ENCODE peak calls at places on chromosomes 1 and 21, in four cellular contexts. One of them, this sample, is unnamed.

GRCh38 chr1:150567717-150568561 is 11.5 kb downstream of the MCL1 start:
- DNase-seq in IMR-90: peak; percentile 98
- DNase-seq in K562: peak; percentile 71
- DNase-seq in endothelial cell of umbilical vein: peak; percentile 98
- DNase-seq in this sample: no peak

GRCh38 chr21:26079376-26079775 is 91.2 kb downstream of the APP start:
- DNase-seq in IMR-90: peak; percentile 65
- DNase-seq in K562: no peak
- DNase-seq in endothelial cell of umbilical vein: no peak
- DNase-seq in this sample: no peak

GRCh38 chr21:44489962-44490361 is 34.7 kb downstream of the LRRC3 start:
- DNase-seq in IMR-90: no peak
- DNase-seq in K562: peak; percentile 25
- DNase-seq in endothelial cell of umbilical vein: no peak
- DNase-seq in this sample: no peak

GRCh38 chr1:221687731-221688487 is 54.0 kb downstream of the DUSP10 start:
- DNase-seq in IMR-90: no peak
- DNase-seq in K562: no peak
- DNase-seq in endothelial cell of umbilical vein: no peak
- DNase-seq in this sample: no peak

GRCh38 chr1:203537806-203538464 is 44.0 kb downstream of the OPTC start:
- DNase-seq in IMR-90: peak; percentile 91
- DNase-seq in K562: no peak
- DNase-seq in endothelial cell of umbilical vein: no peak
- DNase-seq in this sample: no peak

GRCh38 chr21:27290020-27290419 is 323.1 kb upstream of the ADAMTS5 start:
- DNase-seq in IMR-90: no peak
- DNase-seq in K562: no peak
- DNase-seq in endothelial cell of umbilical vein: no peak
- DNase-seq in this sample: no peak

GRCh38 chr21:45618846-45619485 is 24.6 kb upstream of the PCBP3 start:
- DNase-seq in IMR-90: no peak
- DNase-seq in K562: no peak
- DNase-seq in endothelial cell of umbilical vein: no peak
- DNase-seq in this sample: no peak

GRCh38 chr1:76234061-76234460 is 159.5 kb downstream of the ST6GALNAC3 start:
- DNase-seq in IMR-90: no peak
- DNase-seq in K562: no peak
- DNase-seq in endothelial cell of umbilical vein: no peak
- DNase-seq in this sample: no peak

GRCh38 chr1:185850366-185850765 is 116.2 kb downstream of the HMCN1 start:
- DNase-seq in IMR-90: peak; percentile 30
- DNase-seq in K562: no peak
- DNase-seq in endothelial cell of umbilical vein: no peak
- DNase-seq in this sample: no peak

GRCh38 chr1:9892563-9893528 is 17.2 kb downstream of the CTNNBIP1 start:
- DNase-seq in IMR-90: peak; percentile 88
- DNase-seq in K562: no peak
- DNase-seq in endothelial cell of umbilical vein: peak; percentile 59
- DNase-seq in this sample: no peak

GRCh38 chr1:21647431-21648373 is 21.5 kb downstream of the RAP1GAP start:
- DNase-seq in IMR-90: peak; percentile 59
- DNase-seq in K562: peak; percentile 98
- DNase-seq in endothelial cell of umbilical vein: peak; percentile 53
- DNase-seq in this sample: no peak

GRCh38 chr1:206829875-206830274 is 35.5 kb upstream of the IL20 start:
- DNase-seq in IMR-90: no peak
- DNase-seq in K562: no peak
- DNase-seq in endothelial cell of umbilical vein: no peak
- DNase-seq in this sample: no peak

GRCh38 chr1:206826409-206826808 is 39.0 kb upstream of the IL20 start:
- DNase-seq in IMR-90: no peak
- DNase-seq in K562: no peak
- DNase-seq in endothelial cell of umbilical vein: no peak
- DNase-seq in this sample: peak; percentile 26

GRCh38 chr1:206829282-206829681 is 36.1 kb upstream of the IL20 start:
- DNase-seq in IMR-90: no peak
- DNase-seq in K562: no peak
- DNase-seq in endothelial cell of umbilical vein: no peak
- DNase-seq in this sample: no peak

GRCh38 chr1:206828765-206829164 is 36.7 kb upstream of the IL20 start:
- DNase-seq in IMR-90: no peak
- DNase-seq in K562: no peak
- DNase-seq in endothelial cell of umbilical vein: no peak
- DNase-seq in this sample: no peak

DNA sequence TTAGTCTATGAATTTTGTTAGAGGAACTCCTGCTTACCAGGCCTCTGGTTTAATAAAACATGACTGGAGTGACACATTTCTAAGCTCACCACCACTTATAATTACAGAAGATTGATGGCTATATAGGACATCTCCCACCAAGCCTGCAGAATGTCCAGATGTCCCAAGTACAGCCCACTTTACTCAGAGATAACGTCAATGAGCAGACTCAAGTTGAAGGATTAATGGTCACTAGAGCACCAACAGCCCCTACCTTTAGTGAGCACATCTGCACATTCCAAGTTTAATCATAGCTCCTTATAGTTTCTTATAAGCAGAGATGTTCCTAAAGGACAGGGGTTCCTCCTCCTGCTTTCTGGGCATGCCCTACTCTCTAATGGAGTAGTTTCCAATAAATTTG is 37.4 kb upstream of the IL20 start:
- DNase-seq in IMR-90: no peak
- DNase-seq in K562: no peak
- DNase-seq in endothelial cell of umbilical vein: no peak
- DNase-seq in this sample: no peak
- H3K9me1 ChIP-seq in IMR-90: peaks cover 6% of the 10 kb centered on the region
- H3K9me1 ChIP-seq in K562: no peaks in the 10 kb centered on the region
- H3K9me1 ChIP-seq in endothelial cell of umbilical vein: no peaks in the 10 kb centered on the region
- H3K9me1 ChIP-seq in this sample: no peaks in the 10 kb centered on the region

GRCh38 chr1:59549903-59550302 is 253.0 kb downstream of the FGGY start:
- DNase-seq in IMR-90: peak; percentile 67
- DNase-seq in K562: no peak
- DNase-seq in endothelial cell of umbilical vein: no peak
- DNase-seq in this sample: no peak

GRCh38 chr1:59554011-59554673 is 257.2 kb downstream of the FGGY start:
- DNase-seq in IMR-90: no peak
- DNase-seq in K562: no peak
- DNase-seq in endothelial cell of umbilical vein: no peak
- DNase-seq in this sample: no peak

GRCh38 chr1:59552001-59552400 is 255.1 kb downstream of the FGGY start:
- DNase-seq in IMR-90: no peak
- DNase-seq in K562: no peak
- DNase-seq in endothelial cell of umbilical vein: no peak
- DNase-seq in this sample: no peak

GRCh38 chr1:59554752-59555151 is 257.9 kb downstream of the FGGY start:
- DNase-seq in IMR-90: no peak
- DNase-seq in K562: no peak
- DNase-seq in endothelial cell of umbilical vein: no peak
- DNase-seq in this sample: no peak

GRCh38 chr1:59553381-59553780 is 256.5 kb downstream of the FGGY start:
- DNase-seq in IMR-90: peak; percentile 27
- DNase-seq in K562: no peak
- DNase-seq in endothelial cell of umbilical vein: no peak
- DNase-seq in this sample: no peak
- H3K9me1 ChIP-seq in IMR-90: no peaks in the 10 kb centered on the region
- H3K9me1 ChIP-seq in K562: no peaks in the 10 kb centered on the region
- H3K9me1 ChIP-seq in endothelial cell of umbilical vein: no peaks in the 10 kb centered on the region
- H3K9me1 ChIP-seq in this sample: no peaks in the 10 kb centered on the region

DNA sequence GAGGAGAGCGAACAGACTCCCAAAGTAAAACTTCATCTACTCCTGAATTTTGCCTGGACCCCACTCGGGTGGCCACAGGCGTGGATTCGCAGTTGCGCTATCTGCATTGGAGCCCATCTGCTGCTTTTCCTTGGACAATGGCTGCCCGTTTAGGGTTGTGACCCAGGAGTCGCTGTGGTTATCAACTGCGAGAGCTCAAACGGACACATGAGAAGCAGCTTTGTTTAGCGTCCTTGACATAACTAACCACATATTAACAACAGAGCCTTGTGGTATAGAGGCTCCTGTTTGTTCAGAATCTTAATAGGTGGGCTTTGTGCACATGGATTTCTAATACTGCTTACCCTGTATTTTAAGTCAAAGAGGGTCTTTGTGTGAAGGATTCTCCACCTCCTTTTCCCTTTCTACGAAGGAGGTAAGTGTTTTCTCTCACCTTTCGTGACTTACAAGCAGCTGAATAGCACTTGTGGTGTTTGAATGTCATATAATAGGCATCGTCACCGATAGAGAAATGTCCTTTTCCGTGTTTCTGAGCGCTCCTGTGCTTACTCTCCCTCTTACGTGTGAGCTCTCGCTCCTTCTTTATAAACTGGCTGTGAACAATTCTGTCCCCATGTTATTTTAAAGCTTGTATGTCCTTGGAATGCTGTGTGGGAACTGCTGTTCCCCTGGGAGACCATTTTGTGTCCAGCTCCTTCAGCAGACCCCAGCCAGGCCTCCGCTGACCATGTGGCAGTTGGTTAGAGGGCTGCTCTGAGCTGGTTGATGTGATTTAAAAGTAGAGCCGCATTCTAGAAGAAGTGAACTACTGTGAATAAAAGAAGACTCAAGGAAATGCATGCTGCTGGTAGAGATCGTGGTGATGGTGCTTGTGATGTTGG is 441.4 kb downstream of the RPS6KC1 start:
- DNase-seq in IMR-90: no peak
- DNase-seq in K562: no peak
- DNase-seq in endothelial cell of umbilical vein: no peak
- DNase-seq in this sample: no peak
- H3K9me1 ChIP-seq in IMR-90: no peaks in the 10 kb centered on the region
- H3K9me1 ChIP-seq in K562: no peaks in the 10 kb centered on the region
- H3K9me1 ChIP-seq in endothelial cell of umbilical vein: no peaks in the 10 kb centered on the region
- H3K9me1 ChIP-seq in this sample: no peaks in the 10 kb centered on the region

GRCh38 chr1:43317817-43318471 is 17.2 kb downstream of the TIE1 start:
- DNase-seq in IMR-90: peak; percentile 49
- DNase-seq in K562: peak; percentile 44
- DNase-seq in endothelial cell of umbilical vein: no peak
- DNase-seq in this sample: no peak
- H3K9me1 ChIP-seq in IMR-90: peaks cover 3% of the 10 kb centered on the region
- H3K9me1 ChIP-seq in K562: no peaks in the 10 kb centered on the region
- H3K9me1 ChIP-seq in endothelial cell of umbilical vein: no peaks in the 10 kb centered on the region
- H3K9me1 ChIP-seq in this sample: no peaks in the 10 kb centered on the region

This sample was measured in keratinocyte.